ENCODE peak calls at places on chromosome 12, in seven cellular contexts. I is dorsolateral prefrontal cortex; B is neuronal stem cell; J is foreskin keratinocyte; Q is CD8-positive, alpha-beta memory T cell; E is psoas muscle; Z is HCT116. N is an unnamed sample.
A peak's percentile ranks its signal among the peaks of the same experiment; 100 is the strongest.

GRCh38 chr12:114935658-114936057 is 251.7 kb upstream of the TBX3 start:
- DNase-seq in I (no peak), B (no peak), J (no peak), Q (no peak), E (no peak), Z (no peak), N (peak; percentile 27)

GRCh38 chr12:94140556-94140955 is 7.8 kb upstream of the PLXNC1 start:
- DNase-seq in I (no peak), B (no peak), J (no peak), Q (peak; percentile 25), E (no peak), Z (peak; percentile 19), N (no peak)

GRCh38 chr12:96219700-96220206 is 25.6 kb downstream of the ELK3 start:
- DNase-seq in I (no peak), B (no peak), J (peak; percentile 100), Q (no peak), E (no peak), Z (peak; percentile 90), N (no peak)

GRCh38 chr12:112714166-112714565 is 77.4 kb upstream of the RPH3A start:
- DNase-seq in I (no peak), B (no peak), J (peak; percentile 17), Q (no peak), E (no peak), Z (no peak), N (no peak)

GRCh38 chr12:7130791-7131501 is 775 bp downstream of the CLSTN3 start:
- DNase-seq in I (peak; percentile 52), B (no peak), J (peak; percentile 26), Q (peak; percentile 51), E (no peak), Z (no peak), N (peak; percentile 12)

GRCh38 chr12:30794591-30795409 is 40.0 kb upstream of the CAPRIN2 start:
- DNase-seq in I (no peak), B (peak; percentile 23), J (peak; percentile 92), Q (no peak), E (no peak), Z (peak; percentile 94), N (no peak)

GRCh38 chr12:22514875-22515274 is 29.5 kb downstream of the C2CD5 start:
- DNase-seq in I (no peak), B (no peak), J (no peak), Q (no peak), E (no peak), Z (no peak), N (no peak)

GRCh38 chr12:93142881-93143280 is 213.8 kb upstream of the EEA1 start:
- DNase-seq in I (no peak), B (no peak), J (no peak), Q (no peak), E (no peak), Z (no peak), N (no peak)

GRCh38 chr12:118611295-118611694 is 234.9 kb downstream of the SUDS3 start:
- DNase-seq in I (peak; percentile 17), B (peak; percentile 68), J (no peak), Q (no peak), E (no peak), Z (no peak), N (no peak)

GRCh38 chr12:58703911-58704310 is 216.4 kb downstream of the LRIG3 start:
- DNase-seq in I (no peak), B (no peak), J (no peak), Q (no peak), E (no peak), Z (no peak), N (no peak)

GRCh38 chr12:54126696-54127537 is 61.9 kb downstream of the SMUG1 start:
- DNase-seq in I (no peak), B (no peak), J (peak; percentile 22), Q (no peak), E (peak; percentile 84), Z (no peak), N (no peak)

GRCh38 chr12:2248901-2249381 is 196.2 kb downstream of the CACNA1C start:
- DNase-seq in I (no peak), B (no peak), J (no peak), Q (no peak), E (no peak), Z (no peak), N (no peak)

DNA sequence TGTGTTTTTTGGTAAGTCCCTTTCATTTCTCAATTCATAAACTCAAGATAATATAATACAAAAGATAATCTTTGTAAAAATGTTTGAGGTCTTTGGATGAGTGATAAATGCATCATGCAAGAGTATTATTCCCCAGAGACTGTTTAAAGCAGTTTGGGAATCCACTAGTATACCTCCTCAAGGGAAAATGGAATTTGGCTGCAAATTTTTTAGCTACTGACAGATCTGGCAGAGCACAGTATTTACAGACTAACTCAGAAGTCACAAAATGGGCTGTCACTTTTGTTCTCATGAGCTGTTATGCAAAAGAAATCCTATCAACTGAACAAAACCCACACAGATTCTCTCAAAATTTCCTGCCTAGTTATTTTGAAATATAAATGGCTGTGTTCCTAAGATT is 9.9 kb downstream of the SPIC start:
- DNase-seq in I (no peak), B (no peak), J (no peak), Q (no peak), E (no peak), Z (no peak), N (no peak)
- H3K27ac ChIP-seq in I (no peak overlapping the region), B (no peak overlapping the region), J (no peak overlapping the region), Q (no peak overlapping the region), E (no peak overlapping the region), Z (no peak overlapping the region), N (no peak overlapping the region)

GRCh38 chr12:47822386-47822785 is 2.7 kb upstream of the HDAC7 start:
- DNase-seq in I (no peak), B (no peak), J (no peak), Q (no peak), E (peak; percentile 24), Z (no peak), N (no peak)

GRCh38 chr12:47819902-47820630 is at the start of gene HDAC7:
- DNase-seq in I (peak; percentile 66), B (peak; percentile 72), J (peak; percentile 87), Q (peak; percentile 56), E (peak; percentile 92), Z (peak; percentile 24), N (peak; percentile 76)

GRCh38 chr12:47822863-47823262 is 3.2 kb upstream of the HDAC7 start:
- DNase-seq in I (no peak), B (no peak), J (no peak), Q (no peak), E (no peak), Z (no peak), N (no peak)

GRCh38 chr12:47820631-47821345 is 1.1 kb upstream of the HDAC7 start:
- DNase-seq in I (peak; percentile 52), B (peak; percentile 92), J (peak; percentile 91), Q (no peak), E (peak; percentile 91), Z (peak; percentile 62), N (no peak)

GRCh38 chr12:47821346-47821706 is 1.6 kb upstream of the HDAC7 start:
- DNase-seq in I (no peak), B (no peak), J (no peak), Q (no peak), E (peak; percentile 27), Z (no peak), N (no peak)
- H3K27ac ChIP-seq in I (peak overlapping the region; percentile 90), B (peak overlapping the region; percentile 76), J (no peak overlapping the region), Q (no peak overlapping the region), E (peak overlapping the region; percentile 91), Z (peak overlapping the region; percentile 98), N (peak overlapping the region; percentile 89)

GRCh38 chr12:74539765-74540526 is 2.3 kb downstream of the ATXN7L3B start:
- DNase-seq in I (no peak), B (no peak), J (no peak), Q (no peak), E (no peak), Z (no peak), N (no peak)
- H3K27ac ChIP-seq in I (no peak overlapping the region), B (no peak overlapping the region), J (no peak overlapping the region), Q (peak overlapping the region; percentile 98), E (peak overlapping the region; percentile 95), Z (no peak overlapping the region), N (no peak overlapping the region)

DNA sequence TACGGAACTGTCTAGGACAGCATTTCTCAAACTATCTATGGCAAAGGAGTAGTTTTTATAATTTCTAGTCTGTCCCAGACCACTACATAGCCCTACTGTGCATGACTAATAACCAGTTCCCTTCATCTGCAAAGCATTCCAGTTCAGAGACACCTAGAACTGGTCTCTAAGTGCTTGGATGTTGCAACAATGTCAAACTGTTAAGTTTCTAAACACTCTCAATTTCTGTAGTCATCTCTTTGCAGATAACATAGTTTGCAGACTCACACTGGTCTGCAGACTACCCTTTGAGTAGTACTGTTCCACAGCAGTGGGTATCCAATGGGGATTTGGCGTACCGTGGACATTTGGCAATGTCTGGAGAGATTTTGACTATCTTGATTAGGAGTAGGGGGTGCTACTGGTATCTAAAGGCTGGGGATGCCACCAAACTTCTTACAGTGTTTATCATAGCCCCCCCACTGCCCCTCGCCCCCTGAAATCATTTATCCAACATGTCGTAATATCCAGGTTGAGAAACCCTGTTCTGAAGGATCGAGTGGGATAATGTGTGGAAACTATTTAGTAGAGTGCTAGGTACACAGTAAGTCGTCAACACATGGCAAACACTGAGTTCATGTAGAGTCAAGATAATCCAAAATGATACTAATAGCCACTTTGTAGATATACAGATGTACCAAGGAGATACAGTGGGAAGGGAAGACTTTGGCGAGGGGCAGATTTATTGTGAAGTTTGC is 1.7 kb downstream of the C12orf76 start:
- DNase-seq in I (no peak), B (no peak), J (no peak), Q (no peak), E (no peak), Z (no peak), N (no peak)
- H3K27ac ChIP-seq in I (no peak overlapping the region), B (no peak overlapping the region), J (no peak overlapping the region), Q (no peak overlapping the region), E (no peak overlapping the region), Z (no peak overlapping the region), N (no peak overlapping the region)